ENCODE peak calls at places on chromosomes 7 and 10, in ten cellular contexts. B, G, T, W, E, V, S, J, R and M are unnamed samples.
A peak's percentile ranks its signal among the peaks of the same experiment; 100 is the strongest.

GRCh38 chr7:7566651-7567611 is at the start of gene MIOS:
- DNase-seq in G (peak; percentile 91), E (peak; percentile 73), R (peak; percentile 96), B (peak; percentile 75), T (peak; percentile 91), W (peak; percentile 94), S (peak; percentile 88), J (peak; percentile 82), V (peak; percentile 87), M (peak; percentile 93)

GRCh38 chr7:127393370-127394058 is 1.0 kb upstream of the ZNF800 start:
- DNase-seq in S (peak; percentile 16), V (peak; percentile 29), E (no peak), W (peak; percentile 69), B (no peak), G (peak; percentile 85), J (no peak), T (no peak), R (peak; percentile 78), M (peak; percentile 4)

GRCh38 chr10:93458821-93459257 is 23.3 kb downstream of the MYOF start:
- DNase-seq in S (peak; percentile 100), J (no peak), B (no peak), E (no peak), W (no peak), R (peak; percentile 89), T (no peak), G (no peak), V (peak; percentile 19), M (peak; percentile 100)

GRCh38 chr10:124601016-124601415 is 139.4 kb downstream of the LHPP start:
- DNase-seq in V (no peak), W (peak; percentile 37), E (no peak), J (no peak), T (no peak), S (no peak), G (no peak), B (no peak), R (no peak), M (no peak)

GRCh38 chr10:308572-309085 is 173.4 kb downstream of the ZMYND11 start:
- DNase-seq in W (peak; percentile 37), B (no peak), T (no peak), V (no peak), J (no peak), S (no peak), R (no peak), E (no peak), G (no peak), M (no peak)

GRCh38 chr10:118045842-118046490 is 775 bp downstream of the RAB11FIP2 start:
- DNase-seq in G (peak; percentile 87), B (peak; percentile 54), S (peak; percentile 68), E (no peak), T (peak; percentile 60), J (peak; percentile 42), R (peak; percentile 85), V (peak; percentile 34), W (peak; percentile 74), M (peak; percentile 58)

GRCh38 chr7:26155531-26156375 is 3.8 kb downstream of the NFE2L3 start:
- DNase-seq in J (no peak), V (no peak), W (no peak), R (no peak), B (no peak), E (no peak), S (peak; percentile 85), G (no peak), T (no peak), M (peak; percentile 81)

GRCh38 chr10:17075510-17075909 is 54.1 kb downstream of the CUBN start:
- DNase-seq in T (no peak), S (peak; percentile 96), J (no peak), W (no peak), R (no peak), B (no peak), V (no peak), G (no peak), E (no peak), M (peak; percentile 87)

GRCh38 chr10:8331387-8331786 is 276.9 kb downstream of the GATA3 start:
- DNase-seq in B (no peak), R (no peak), T (no peak), J (no peak), E (no peak), S (no peak), W (no peak), G (no peak), V (peak; percentile 26), M (no peak)

GRCh38 chr7:75567948-75568595 is 76.0 kb downstream of the SPDYE5 start:
- DNase-seq in R (no peak), G (no peak), S (no peak), V (no peak), B (no peak), J (peak; percentile 14), E (no peak), T (no peak), W (peak; percentile 74), M (no peak)

GRCh38 chr10:87660484-87661133 is 931 bp downstream of the PAPSS2 start:
- DNase-seq in V (no peak), T (no peak), G (peak; percentile 6), R (no peak), J (no peak), S (peak; percentile 94), W (no peak), E (no peak), B (no peak), M (peak; percentile 75)

GRCh38 chr7:3007696-3008095 is 36.0 kb downstream of the CARD11 start:
- DNase-seq in T (no peak), J (no peak), E (no peak), R (no peak), W (no peak), S (no peak), V (no peak), G (no peak), B (no peak), M (no peak)

GRCh38 chr7:7100432-7100849 is 81.9 kb upstream of the C1GALT1 start:
- DNase-seq in J (no peak), W (no peak), E (no peak), V (no peak), B (no peak), S (no peak), T (no peak), R (no peak), G (peak; percentile 93), M (no peak)

GRCh38 chr10:131167036-131167860 is 144.3 kb downstream of the TCERG1L start:
- DNase-seq in S (no peak), E (no peak), B (no peak), G (no peak), T (no peak), J (no peak), V (no peak), R (peak; percentile 53), W (no peak), M (no peak)

GRCh38 chr7:24138366-24138765 is 145.6 kb upstream of the NPY start:
- DNase-seq in W (no peak), R (no peak), B (no peak), E (no peak), V (no peak), T (no peak), G (peak; percentile 43), J (no peak), S (peak; percentile 10), M (no peak)

GRCh38 chr10:132545659-132546367 is 8.2 kb downstream of the INPP5A start:
- DNase-seq in E (no peak), S (no peak), G (no peak), J (no peak), R (peak; percentile 52), V (no peak), B (no peak), T (no peak), W (peak; percentile 50), M (no peak)

GRCh38 chr10:18214692-18215563 is 74.7 kb downstream of the CACNB2 start:
- DNase-seq in G (peak; percentile 6), R (no peak), V (peak; percentile 11), W (no peak), J (no peak), B (peak; percentile 29), T (peak; percentile 61), E (peak; percentile 61), S (peak; percentile 64), M (peak; percentile 57)

GRCh38 chr10:112446855-112447691 is at the start of the genes VTI1A and ZDHHC6:
- DNase-seq in J (peak; percentile 83), E (peak; percentile 77), B (peak; percentile 84), W (peak; percentile 96), S (peak; percentile 91), G (peak; percentile 79), T (peak; percentile 88), R (peak; percentile 95), V (peak; percentile 87), M (peak; percentile 90)

GRCh38 chr10:21144047-21144446 is 246.9 kb upstream of the NEBL start:
- DNase-seq in V (no peak), G (peak; percentile 85), T (no peak), J (no peak), R (no peak), B (no peak), E (no peak), W (no peak), S (no peak), M (no peak)

GRCh38 chr10:4810093-4810492 is 15.9 kb upstream of the AKR1E2 start:
- DNase-seq in G (no peak), B (no peak), S (peak; percentile 13), V (no peak), E (no peak), J (no peak), W (no peak), R (no peak), T (no peak), M (peak; percentile 33)

GRCh38 chr7:51357821-51358220 is 41.2 kb upstream of the COBL start:
- DNase-seq in V (no peak), T (no peak), W (no peak), S (no peak), E (no peak), R (no peak), G (no peak), B (no peak), J (no peak), M (no peak)

GRCh38 chr10:112313234-112313633 is 30.0 kb downstream of the TECTB start:
- DNase-seq in R (no peak), V (no peak), E (no peak), S (no peak), J (no peak), B (no peak), G (no peak), T (no peak), W (no peak), M (no peak)

GRCh38 chr7:66769833-66770512 is 29.4 kb downstream of the RABGEF1 start:
- DNase-seq in R (no peak), B (no peak), E (no peak), T (no peak), G (no peak), V (no peak), W (no peak), J (no peak), S (no peak), M (no peak)

GRCh38 chr7:92836489-92837213 is at the start of gene CDK6:
- DNase-seq in V (peak; percentile 75), T (peak; percentile 85), B (no peak), J (peak; percentile 15), G (peak; percentile 80), W (peak; percentile 75), S (peak; percentile 79), R (peak; percentile 83), E (peak; percentile 47), M (peak; percentile 77)

GRCh38 chr7:149714081-149714909 is 59.1 kb downstream of the ZNF467 start:
- DNase-seq in G (peak; percentile 97), B (peak; percentile 84), R (peak; percentile 97), J (peak; percentile 87), E (peak; percentile 83), W (peak; percentile 92), V (peak; percentile 97), T (peak; percentile 96), S (peak; percentile 86), M (peak; percentile 91)